ENCODE peak calls at places on chromosomes 7 and 10, in five cellular contexts. F is Calu3, B is coronary artery, O is left ventricle myocardium inferior, Q is brain microvascular endothelial cell. R is an unnamed sample.

GRCh38 chr10:114258274-114258840 is 19.3 kb downstream of the VWA2 start:
- DNase-seq in F (no peak), B (no peak), O (no peak), Q (no peak), R (no peak)

GRCh38 chr10:119346063-119346835 is 138.9 kb downstream of the GRK5 start:
- DNase-seq in F (no peak), B (no peak), O (peak; percentile 72), Q (no peak), R (no peak)

GRCh38 chr10:118939216-118940007 is 90.1 kb upstream of the NANOS1 start:
- DNase-seq in F (no peak), B (no peak), O (no peak), Q (no peak), R (no peak)

GRCh38 chr10:75051308-75051707 is 60.1 kb upstream of the SAMD8 start:
- DNase-seq in F (no peak), B (no peak), O (no peak), Q (no peak), R (no peak)

GRCh38 chr7:17681965-17682364 is 258.3 kb downstream of the SNX13 start:
- DNase-seq in F (no peak), B (no peak), O (no peak), Q (no peak), R (no peak)

GRCh38 chr7:26688388-26688787 is 176.0 kb downstream of the SKAP2 start:
- DNase-seq in F (no peak), B (no peak), O (no peak), Q (no peak), R (no peak)

GRCh38 chr7:33849004-33849403 is 56.3 kb upstream of the BMPER start:
- DNase-seq in F (no peak), B (no peak), O (no peak), Q (no peak), R (no peak)

GRCh38 chr10:5094265-5095205 is at the start of gene AKR1C3:
- DNase-seq in F (peak; percentile 22), B (no peak), O (no peak), Q (peak; percentile 29), R (no peak)

GRCh38 chr10:95237376-95238170 is 43.5 kb downstream of the ACSM6 start:
- DNase-seq in F (no peak), B (no peak), O (no peak), Q (no peak), R (no peak)

GRCh38 chr7:99618726-99619125 is 2.0 kb downstream of the ZSCAN25 start:
- DNase-seq in F (no peak), B (no peak), O (no peak), Q (peak; percentile 6), R (no peak)

GRCh38 chr7:124959676-124960075 is 30.1 kb upstream of the POT1 start:
- DNase-seq in F (no peak), B (no peak), O (no peak), Q (no peak), R (no peak)

GRCh38 chr10:15504101-15504840 is 133.2 kb upstream of the FAM171A1 start:
- DNase-seq in F (no peak), B (no peak), O (no peak), Q (peak; percentile 82), R (no peak)

GRCh38 chr10:119608316-119609155 is 11.8 kb upstream of the TIAL1 start:
- DNase-seq in F (peak; percentile 57), B (no peak), O (peak; percentile 32), Q (peak; percentile 8), R (peak; percentile 18)

GRCh38 chr10:35027567-35027966 is 62.6 kb downstream of the CUL2 start:
- DNase-seq in F (no peak), B (no peak), O (no peak), Q (no peak), R (no peak)

GRCh38 chr7:18700147-18700546 is 204.6 kb downstream of the HDAC9 start:
- DNase-seq in F (peak; percentile 14), B (no peak), O (no peak), Q (no peak), R (no peak)

GRCh38 chr10:132163826-132164515 is 22.8 kb upstream of the DPYSL4 start:
- DNase-seq in F (no peak), B (no peak), O (no peak), Q (no peak), R (no peak)

GRCh38 chr10:131096031-131096430 is 215.5 kb downstream of the TCERG1L start:
- DNase-seq in F (no peak), B (no peak), O (no peak), Q (no peak), R (no peak)

GRCh38 chr7:158825628-158826289 is 3.5 kb downstream of the ESYT2 start:
- DNase-seq in F (no peak), B (no peak), O (no peak), Q (no peak), R (no peak)

GRCh38 chr7:46485481-46486065 is 564.5 kb upstream of the IGFBP3 start:
- DNase-seq in F (peak; percentile 64), B (no peak), O (no peak), Q (peak; percentile 56), R (no peak)
- TF ChIP-seq CTCF in F (peak; percentile 60), B (no peak), O (no peak), Q (peak; percentile 45), R (no peak)

DNA sequence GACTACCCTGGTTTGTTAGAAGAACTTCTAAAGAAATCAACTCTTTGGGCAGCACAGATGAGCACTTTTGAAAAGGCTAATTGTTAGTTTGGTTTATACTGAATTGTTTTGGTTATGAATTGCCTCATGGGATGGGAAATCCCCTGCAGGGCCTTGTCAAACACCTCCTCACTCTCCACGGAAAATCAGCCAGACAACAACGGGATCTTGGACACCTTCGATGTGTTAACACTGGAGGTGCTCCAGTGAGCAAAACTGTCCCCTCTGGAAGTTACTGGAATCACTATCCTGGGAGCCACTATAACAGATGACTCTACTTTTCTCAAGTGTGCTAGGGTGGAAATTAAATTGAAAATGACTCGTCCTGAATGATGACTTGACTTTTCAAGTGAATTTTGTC is 38.7 kb downstream of the CDK6 start:
- DNase-seq in F (no peak), B (no peak), O (no peak), Q (no peak), R (no peak)
- TF ChIP-seq CTCF in F (no peak), B (no peak), O (peak; percentile 54), Q (no peak), R (no peak)

DNA sequence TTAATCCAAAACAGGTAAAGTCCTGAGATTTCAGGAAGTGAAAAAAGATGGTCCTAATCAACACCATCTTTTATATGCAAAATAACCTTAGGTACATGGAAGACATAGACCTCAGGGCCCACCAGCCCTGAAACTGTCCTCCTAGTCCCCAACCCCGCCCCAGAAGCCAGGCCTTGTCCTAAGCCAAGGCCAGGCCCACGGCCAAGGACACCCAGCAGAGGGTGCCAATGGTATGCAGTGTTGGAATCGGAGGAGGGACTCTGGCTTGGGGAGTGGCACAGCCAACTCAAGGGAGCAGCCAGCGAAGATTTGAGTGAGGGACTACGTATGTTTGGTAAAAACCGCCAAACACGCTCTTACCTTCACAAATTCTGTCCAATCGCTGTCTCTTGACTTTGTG is 96.7 kb downstream of the ZRANB1 start:
- DNase-seq in F (peak; percentile 43), B (peak; percentile 89), O (peak; percentile 60), Q (no peak), R (no peak)
- TF ChIP-seq CTCF in F (no peak), B (no peak), O (peak; percentile 40), Q (peak; percentile 42), R (no peak)

GRCh38 chr10:115964827-115965226 is 308.2 kb downstream of the GFRA1 start:
- DNase-seq in F (no peak), B (no peak), O (no peak), Q (no peak), R (no peak)

GRCh38 chr10:115958043-115958442 is 315.0 kb downstream of the GFRA1 start:
- DNase-seq in F (no peak), B (no peak), O (no peak), Q (no peak), R (no peak)

GRCh38 chr10:115968236-115968635 is 304.8 kb downstream of the GFRA1 start:
- DNase-seq in F (no peak), B (no peak), O (no peak), Q (no peak), R (no peak)

GRCh38 chr10:115969591-115969990 is 303.4 kb downstream of the GFRA1 start:
- DNase-seq in F (no peak), B (no peak), O (no peak), Q (no peak), R (no peak)

DNA sequence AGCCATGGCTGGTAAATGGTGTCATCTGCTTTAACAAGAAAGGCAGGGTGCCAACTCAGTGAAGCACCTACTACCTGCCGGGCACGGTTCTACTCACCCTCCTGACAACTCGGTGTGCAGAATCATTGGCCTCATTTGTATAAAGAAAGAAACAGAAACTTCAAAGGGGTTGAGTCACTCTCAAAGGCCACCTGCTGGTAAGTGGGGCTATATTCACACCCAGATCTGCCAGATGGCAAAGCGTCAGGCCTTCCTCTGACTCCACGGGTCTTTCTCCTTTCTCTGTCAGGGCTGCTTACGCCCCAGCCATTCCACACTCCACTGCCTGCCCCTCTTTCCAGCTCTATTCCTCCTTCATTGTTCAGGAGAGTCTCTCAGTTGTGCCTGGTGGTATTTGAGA is 309.2 kb downstream of the GFRA1 start:
- DNase-seq in F (no peak), B (no peak), O (no peak), Q (peak; percentile 34), R (no peak)
- TF ChIP-seq CTCF in F (no peak), B (no peak), O (no peak), Q (peak; percentile 60), R (peak; percentile 34)

DNA sequence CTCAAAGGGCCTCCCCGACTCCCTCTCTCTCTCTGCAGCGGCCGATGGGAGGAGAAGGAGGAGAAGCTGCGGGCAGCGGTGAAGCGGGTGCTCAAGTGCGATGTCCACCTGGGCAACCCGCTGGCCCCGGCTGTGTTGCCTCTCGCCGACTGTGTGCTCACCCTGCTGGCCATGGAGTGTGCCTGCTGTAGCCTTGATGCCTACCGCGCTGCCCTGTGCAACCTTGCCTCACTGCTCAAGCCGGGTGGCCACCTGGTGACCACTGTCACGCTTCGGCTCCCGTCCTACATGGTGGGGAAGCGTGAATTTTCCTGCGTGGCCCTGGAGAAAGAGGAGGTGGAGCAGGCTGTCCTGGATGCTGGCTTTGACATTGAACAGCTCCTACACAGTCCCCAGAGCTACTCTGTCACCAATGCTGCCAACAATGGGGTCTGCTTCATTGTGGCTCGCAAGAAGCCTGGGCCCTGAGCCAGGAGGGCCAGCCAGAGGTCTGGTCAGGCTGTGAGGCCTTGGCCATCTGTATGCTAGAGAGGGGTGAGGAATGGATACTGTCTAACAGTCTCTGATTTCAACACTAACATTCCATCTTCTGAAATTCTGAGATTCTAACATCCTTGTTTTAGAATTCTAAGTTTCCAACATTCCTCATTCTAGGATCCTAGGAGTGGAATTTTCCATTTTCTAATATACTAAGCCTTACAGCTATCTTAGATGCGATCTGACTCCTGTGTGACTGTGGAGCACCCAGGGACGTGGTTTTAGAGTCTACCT is 3.6 kb downstream of the INMT start:
- DNase-seq in F (no peak), B (peak; percentile 82), O (peak; percentile 83), Q (no peak), R (no peak)
- TF ChIP-seq CTCF in F (no peak), B (no peak), O (peak; percentile 40), Q (no peak), R (no peak)

DNA sequence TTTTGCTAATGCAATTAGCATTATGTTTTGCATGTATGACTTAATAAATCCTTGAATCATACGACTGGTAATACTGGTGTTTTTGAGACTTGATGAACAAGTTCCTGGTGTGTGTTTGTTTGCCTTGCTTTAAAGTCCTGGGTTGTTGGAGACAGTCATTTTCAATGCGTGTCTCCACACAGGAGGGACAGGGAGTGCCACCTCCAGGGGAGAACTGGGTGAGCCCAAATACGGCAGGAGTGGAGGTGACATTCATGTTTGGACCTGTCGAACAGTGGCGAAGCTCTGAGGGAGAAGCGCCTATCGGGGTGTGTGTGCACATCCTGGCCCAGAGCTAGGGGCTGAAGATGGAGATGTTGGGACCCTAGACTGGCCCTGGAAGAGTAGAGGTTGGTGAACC is 43.8 kb downstream of the DAGLB start:
- DNase-seq in F (no peak), B (no peak), O (no peak), Q (no peak), R (no peak)
- TF ChIP-seq CTCF in F (no peak), B (no peak), O (no peak), Q (no peak), R (no peak)